ENCODE peak calls at places on chromosomes 13 and 19, in six cellular contexts. One of them, this sample, is unnamed.

GRCh38 chr19:45251452-45252354 is 632 bp downstream of the MARK4 start:
- DNase-seq in pancreas: peak; percentile 69
- DNase-seq in fibroblast of lung: peak; percentile 11
- DNase-seq in neural progenitor cell: peak; percentile 74
- DNase-seq in mucosa of descending colon: peak; percentile 45
- DNase-seq in dorsolateral prefrontal cortex: no peak
- DNase-seq in this sample: no peak

GRCh38 chr19:43519436-43520088 is 7.4 kb downstream of the ETHE1 start:
- DNase-seq in pancreas: peak; percentile 86
- DNase-seq in fibroblast of lung: peak; percentile 89
- DNase-seq in neural progenitor cell: peak; percentile 89
- DNase-seq in mucosa of descending colon: peak; percentile 81
- DNase-seq in dorsolateral prefrontal cortex: peak; percentile 78
- DNase-seq in this sample: peak; percentile 96

GRCh38 chr13:96238861-96239260 is 149.0 kb downstream of the HS6ST3 start:
- DNase-seq in pancreas: no peak
- DNase-seq in fibroblast of lung: no peak
- DNase-seq in neural progenitor cell: no peak
- DNase-seq in mucosa of descending colon: no peak
- DNase-seq in dorsolateral prefrontal cortex: no peak
- DNase-seq in this sample: no peak

GRCh38 chr13:42478531-42479156 is 95.3 kb upstream of the TNFSF11 start:
- DNase-seq in pancreas: no peak
- DNase-seq in fibroblast of lung: peak; percentile 68
- DNase-seq in neural progenitor cell: peak; percentile 27
- DNase-seq in mucosa of descending colon: no peak
- DNase-seq in dorsolateral prefrontal cortex: no peak
- DNase-seq in this sample: peak; percentile 85

GRCh38 chr19:28694812-28695211 is 518.1 kb downstream of the UQCRFS1 start:
- DNase-seq in pancreas: no peak
- DNase-seq in fibroblast of lung: no peak
- DNase-seq in neural progenitor cell: no peak
- DNase-seq in mucosa of descending colon: no peak
- DNase-seq in dorsolateral prefrontal cortex: no peak
- DNase-seq in this sample: peak; percentile 68

GRCh38 chr19:3556978-3557460 is 367 bp downstream of the MFSD12 start:
- DNase-seq in pancreas: peak; percentile 79
- DNase-seq in fibroblast of lung: no peak
- DNase-seq in neural progenitor cell: peak; percentile 67
- DNase-seq in mucosa of descending colon: peak; percentile 63
- DNase-seq in dorsolateral prefrontal cortex: no peak
- DNase-seq in this sample: peak; percentile 47

GRCh38 chr13:49783865-49784264 is 8.6 kb downstream of the KPNA3 start:
- DNase-seq in pancreas: no peak
- DNase-seq in fibroblast of lung: no peak
- DNase-seq in neural progenitor cell: no peak
- DNase-seq in mucosa of descending colon: no peak
- DNase-seq in dorsolateral prefrontal cortex: no peak
- DNase-seq in this sample: no peak

GRCh38 chr19:49921871-49922755 is 6.9 kb upstream of the ATF5 start:
- DNase-seq in pancreas: no peak
- DNase-seq in fibroblast of lung: peak; percentile 61
- DNase-seq in neural progenitor cell: no peak
- DNase-seq in mucosa of descending colon: no peak
- DNase-seq in dorsolateral prefrontal cortex: no peak
- DNase-seq in this sample: peak; percentile 81

GRCh38 chr13:73844986-73845385 is 289.2 kb downstream of the KLF12 start:
- DNase-seq in pancreas: no peak
- DNase-seq in fibroblast of lung: peak; percentile 87
- DNase-seq in neural progenitor cell: no peak
- DNase-seq in mucosa of descending colon: no peak
- DNase-seq in dorsolateral prefrontal cortex: no peak
- DNase-seq in this sample: peak; percentile 47

GRCh38 chr13:32495841-32496240 is 42.8 kb downstream of the N4BP2L2 start:
- DNase-seq in pancreas: no peak
- DNase-seq in fibroblast of lung: no peak
- DNase-seq in neural progenitor cell: no peak
- DNase-seq in mucosa of descending colon: no peak
- DNase-seq in dorsolateral prefrontal cortex: no peak
- DNase-seq in this sample: no peak

GRCh38 chr13:23655321-23655720 is 85.1 kb downstream of the TNFRSF19 start:
- DNase-seq in pancreas: no peak
- DNase-seq in fibroblast of lung: no peak
- DNase-seq in neural progenitor cell: peak; percentile 52
- DNase-seq in mucosa of descending colon: no peak
- DNase-seq in dorsolateral prefrontal cortex: no peak
- DNase-seq in this sample: no peak

GRCh38 chr13:42996584-42996983 is 4.5 kb upstream of the EPSTI1 start:
- DNase-seq in pancreas: no peak
- DNase-seq in fibroblast of lung: peak; percentile 84
- DNase-seq in neural progenitor cell: no peak
- DNase-seq in mucosa of descending colon: no peak
- DNase-seq in dorsolateral prefrontal cortex: no peak
- DNase-seq in this sample: peak; percentile 96

GRCh38 chr13:83753912-83754624 is 128.2 kb downstream of the SLITRK1 start:
- DNase-seq in pancreas: no peak
- DNase-seq in fibroblast of lung: peak; percentile 6
- DNase-seq in neural progenitor cell: no peak
- DNase-seq in mucosa of descending colon: no peak
- DNase-seq in dorsolateral prefrontal cortex: no peak
- DNase-seq in this sample: peak; percentile 22

GRCh38 chr19:58305932-58306323 is 751 bp downstream of the ERVK3-1 start:
- DNase-seq in pancreas: no peak
- DNase-seq in fibroblast of lung: no peak
- DNase-seq in neural progenitor cell: no peak
- DNase-seq in mucosa of descending colon: no peak
- DNase-seq in dorsolateral prefrontal cortex: no peak
- DNase-seq in this sample: peak; percentile 27

GRCh38 chr13:28031220-28031903 is 42.9 kb upstream of the URAD start:
- DNase-seq in pancreas: no peak
- DNase-seq in fibroblast of lung: no peak
- DNase-seq in neural progenitor cell: no peak
- DNase-seq in mucosa of descending colon: peak; percentile 33
- DNase-seq in dorsolateral prefrontal cortex: peak; percentile 48
- DNase-seq in this sample: no peak

GRCh38 chr13:50428183-50428877 is 413.1 kb downstream of the KCNRG start:
- DNase-seq in pancreas: no peak
- DNase-seq in fibroblast of lung: no peak
- DNase-seq in neural progenitor cell: no peak
- DNase-seq in mucosa of descending colon: no peak
- DNase-seq in dorsolateral prefrontal cortex: no peak
- DNase-seq in this sample: no peak

GRCh38 chr19:37925212-37925611 is 18.2 kb downstream of the SIPA1L3 start:
- DNase-seq in pancreas: no peak
- DNase-seq in fibroblast of lung: no peak
- DNase-seq in neural progenitor cell: no peak
- DNase-seq in mucosa of descending colon: no peak
- DNase-seq in dorsolateral prefrontal cortex: no peak
- DNase-seq in this sample: no peak

GRCh38 chr13:97460004-97460756 is 26.2 kb downstream of the RAP2A start:
- DNase-seq in pancreas: no peak
- DNase-seq in fibroblast of lung: peak; percentile 27
- DNase-seq in neural progenitor cell: no peak
- DNase-seq in mucosa of descending colon: no peak
- DNase-seq in dorsolateral prefrontal cortex: no peak
- DNase-seq in this sample: peak; percentile 61
- TF ChIP-seq CTCF in pancreas: no peak
- TF ChIP-seq CTCF in fibroblast of lung: no peak
- TF ChIP-seq CTCF in neural progenitor cell: no peak
- TF ChIP-seq CTCF in mucosa of descending colon: no peak
- TF ChIP-seq CTCF in dorsolateral prefrontal cortex: no peak
- TF ChIP-seq CTCF in this sample: no peak

DNA sequence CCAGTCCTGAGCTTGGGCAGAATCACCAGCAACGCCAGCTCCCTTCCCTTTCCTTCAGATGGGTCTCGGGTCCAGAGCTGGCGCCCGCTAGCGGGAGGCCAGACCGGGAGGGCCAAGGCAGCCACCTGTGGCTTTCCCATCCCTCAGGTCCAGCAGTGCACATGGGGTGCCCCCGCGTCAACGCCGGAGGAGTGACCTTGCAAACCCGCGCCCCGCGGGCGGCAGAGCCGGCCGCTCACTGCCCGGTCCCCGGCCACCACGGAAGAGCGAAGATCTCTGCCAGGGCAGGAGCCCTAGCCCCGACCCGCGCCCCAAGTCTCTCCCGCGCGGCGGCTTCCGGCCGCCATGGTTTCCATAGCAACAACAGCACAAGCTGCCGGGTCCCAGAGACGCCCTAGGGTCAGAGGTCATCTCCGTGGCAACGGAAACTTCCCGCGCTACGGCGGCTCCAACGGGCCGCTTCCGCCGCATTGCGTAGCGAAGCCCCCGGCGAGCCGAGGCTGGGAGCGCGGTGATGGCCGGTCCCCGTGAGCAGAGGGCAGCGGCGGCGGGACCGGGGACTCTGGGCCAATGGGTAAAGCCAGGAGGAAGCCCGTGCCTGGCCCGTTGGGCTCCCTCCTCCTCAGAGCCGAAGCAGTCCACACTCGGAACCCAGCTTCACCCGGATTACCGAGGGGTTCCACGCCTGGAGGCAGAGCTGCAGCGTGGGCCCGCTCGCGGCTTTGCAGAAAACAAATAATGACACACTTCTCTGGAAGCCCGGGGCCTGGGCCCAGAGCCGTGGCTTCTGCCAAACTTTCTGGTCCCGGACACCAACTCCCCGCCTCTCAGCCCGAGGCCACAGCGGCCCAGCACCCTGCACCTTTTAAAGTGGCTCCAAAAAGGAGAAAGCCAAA is 7.4 kb downstream of the FGF14 start:
- DNase-seq in pancreas: peak; percentile 98
- DNase-seq in fibroblast of lung: peak; percentile 95
- DNase-seq in neural progenitor cell: peak; percentile 98
- DNase-seq in mucosa of descending colon: peak; percentile 92
- DNase-seq in dorsolateral prefrontal cortex: peak; percentile 93
- DNase-seq in this sample: peak; percentile 87
- H3K4me3 ChIP-seq in pancreas: peak overlapping the region; percentile 91
- H3K4me3 ChIP-seq in fibroblast of lung: peak overlapping the region; percentile 58
- H3K4me3 ChIP-seq in neural progenitor cell: peak overlapping the region; percentile 83
- H3K4me3 ChIP-seq in mucosa of descending colon: peak overlapping the region; percentile 50
- H3K4me3 ChIP-seq in dorsolateral prefrontal cortex: peak overlapping the region; percentile 88
- H3K4me3 ChIP-seq in this sample: peak overlapping the region; percentile 79

GRCh38 chr19:46916971-46917370 is 56.2 kb downstream of the ARHGAP35 start:
- DNase-seq in pancreas: no peak
- DNase-seq in fibroblast of lung: no peak
- DNase-seq in neural progenitor cell: no peak
- DNase-seq in mucosa of descending colon: no peak
- DNase-seq in dorsolateral prefrontal cortex: no peak
- DNase-seq in this sample: no peak

GRCh38 chr19:46924874-46925547 is 64.2 kb downstream of the ARHGAP35 start:
- DNase-seq in pancreas: no peak
- DNase-seq in fibroblast of lung: no peak
- DNase-seq in neural progenitor cell: no peak
- DNase-seq in mucosa of descending colon: peak; percentile 49
- DNase-seq in dorsolateral prefrontal cortex: no peak
- DNase-seq in this sample: no peak

GRCh38 chr19:46922465-46922864 is 61.7 kb downstream of the ARHGAP35 start:
- DNase-seq in pancreas: no peak
- DNase-seq in fibroblast of lung: no peak
- DNase-seq in neural progenitor cell: no peak
- DNase-seq in mucosa of descending colon: no peak
- DNase-seq in dorsolateral prefrontal cortex: no peak
- DNase-seq in this sample: no peak

GRCh38 chr19:46919324-46919723 is 58.5 kb downstream of the ARHGAP35 start:
- DNase-seq in pancreas: no peak
- DNase-seq in fibroblast of lung: peak; percentile 31
- DNase-seq in neural progenitor cell: no peak
- DNase-seq in mucosa of descending colon: no peak
- DNase-seq in dorsolateral prefrontal cortex: no peak
- DNase-seq in this sample: peak; percentile 39

GRCh38 chr19:46920341-46920740 is 59.5 kb downstream of the ARHGAP35 start:
- DNase-seq in pancreas: no peak
- DNase-seq in fibroblast of lung: no peak
- DNase-seq in neural progenitor cell: no peak
- DNase-seq in mucosa of descending colon: no peak
- DNase-seq in dorsolateral prefrontal cortex: no peak
- DNase-seq in this sample: no peak
- TF ChIP-seq CTCF in pancreas: no peak
- TF ChIP-seq CTCF in fibroblast of lung: no peak
- TF ChIP-seq CTCF in neural progenitor cell: no peak
- TF ChIP-seq CTCF in mucosa of descending colon: no peak
- TF ChIP-seq CTCF in dorsolateral prefrontal cortex: no peak
- TF ChIP-seq CTCF in this sample: no peak

GRCh38 chr13:107767119-107767518 is 448.2 kb downstream of the LIG4 start:
- DNase-seq in pancreas: no peak
- DNase-seq in fibroblast of lung: no peak
- DNase-seq in neural progenitor cell: no peak
- DNase-seq in mucosa of descending colon: no peak
- DNase-seq in dorsolateral prefrontal cortex: no peak
- DNase-seq in this sample: no peak

GRCh38 chr13:107764012-107764411 is 451.3 kb downstream of the LIG4 start:
- DNase-seq in pancreas: no peak
- DNase-seq in fibroblast of lung: peak; percentile 58
- DNase-seq in neural progenitor cell: no peak
- DNase-seq in mucosa of descending colon: no peak
- DNase-seq in dorsolateral prefrontal cortex: no peak
- DNase-seq in this sample: no peak

GRCh38 chr13:107770541-107770940 is 444.8 kb downstream of the LIG4 start:
- DNase-seq in pancreas: no peak
- DNase-seq in fibroblast of lung: no peak
- DNase-seq in neural progenitor cell: peak; percentile 50
- DNase-seq in mucosa of descending colon: no peak
- DNase-seq in dorsolateral prefrontal cortex: no peak
- DNase-seq in this sample: no peak

GRCh38 chr13:107765724-107766436 is 449.5 kb downstream of the LIG4 start:
- DNase-seq in pancreas: no peak
- DNase-seq in fibroblast of lung: no peak
- DNase-seq in neural progenitor cell: no peak
- DNase-seq in mucosa of descending colon: no peak
- DNase-seq in dorsolateral prefrontal cortex: no peak
- DNase-seq in this sample: peak; percentile 46
- H3K4me3 ChIP-seq in pancreas: no peak overlapping the region
- H3K4me3 ChIP-seq in fibroblast of lung: no peak overlapping the region
- H3K4me3 ChIP-seq in neural progenitor cell: no peak overlapping the region
- H3K4me3 ChIP-seq in mucosa of descending colon: no peak overlapping the region
- H3K4me3 ChIP-seq in dorsolateral prefrontal cortex: no peak overlapping the region
- H3K4me3 ChIP-seq in this sample: no peak overlapping the region

GRCh38 chr13:31012285-31013024 is 80.0 kb downstream of the TEX26 start:
- DNase-seq in pancreas: no peak
- DNase-seq in fibroblast of lung: peak; percentile 55
- DNase-seq in neural progenitor cell: peak; percentile 22
- DNase-seq in mucosa of descending colon: no peak
- DNase-seq in dorsolateral prefrontal cortex: no peak
- DNase-seq in this sample: peak; percentile 72
- TF ChIP-seq CTCF in pancreas: no peak
- TF ChIP-seq CTCF in fibroblast of lung: peak; percentile 60
- TF ChIP-seq CTCF in neural progenitor cell: peak; percentile 50
- TF ChIP-seq CTCF in mucosa of descending colon: no peak
- TF ChIP-seq CTCF in dorsolateral prefrontal cortex: no peak
- TF ChIP-seq CTCF in this sample: peak; percentile 77